ENCODE peak calls at places on chromosomes 4 and X, in five cellular contexts. X, E, J, G and P are unnamed samples.

GRCh38 chrX:85024044-85024443 is 20.4 kb downstream of the APOOL start:
- DNase-seq in X (no peak), E (no peak), J (no peak), G (no peak), P (no peak)

GRCh38 chrX:108735087-108735679 is 1.2 kb downstream of the IRS4 start:
- DNase-seq in X (no peak), E (no peak), J (no peak), G (no peak), P (no peak)

GRCh38 chr4:150232029-150232428 is 153.8 kb downstream of the DCLK2 start:
- DNase-seq in X (no peak), E (no peak), J (no peak), G (peak; percentile 32), P (no peak)

GRCh38 chrX:136030357-136031225 is 45.4 kb downstream of the SLC9A6 start:
- DNase-seq in X (peak; percentile 81), E (peak; percentile 14), J (no peak), G (peak; percentile 86), P (no peak)

GRCh38 chrX:9308426-9308825 is 156.4 kb upstream of the TBL1X start:
- DNase-seq in X (no peak), E (no peak), J (no peak), G (no peak), P (no peak)

GRCh38 chr4:8340721-8341680 is 71.4 kb downstream of the HTRA3 start:
- DNase-seq in X (peak; percentile 85), E (no peak), J (no peak), G (peak; percentile 88), P (no peak)

GRCh38 chr4:31366041-31366440 is 645.9 kb downstream of the PCDH7 start:
- DNase-seq in X (no peak), E (peak; percentile 13), J (no peak), G (no peak), P (no peak)

GRCh38 chr4:113355550-113356371 is 306.3 kb downstream of the ANK2 start:
- DNase-seq in X (peak; percentile 53), E (peak; percentile 76), J (peak; percentile 77), G (peak; percentile 40), P (no peak)

GRCh38 chr4:151692443-151692782 is 68.4 kb downstream of the GATB start:
- DNase-seq in X (no peak), E (no peak), J (no peak), G (no peak), P (no peak)